ENCODE peak calls at places on chromosomes 1 and 21, in seven cellular contexts. One of them, this sample, is unnamed.
A peak's percentile ranks its signal among the peaks of the same experiment; 100 is the strongest.

GRCh38 chr21:44583800-44584147 is 3.4 kb upstream of the KRTAP10-5 start:
- DNase-seq in Peyer's patch: no peak
- DNase-seq in ovary: no peak
- DNase-seq in mesendoderm: no peak
- DNase-seq in CD8-positive, alpha-beta T cell: no peak
- DNase-seq in tibial artery: no peak
- DNase-seq in heart left ventricle: no peak
- DNase-seq in this sample: no peak

GRCh38 chr1:175188936-175189335 is 3.6 kb downstream of the KIAA0040 start:
- DNase-seq in ovary: no peak
- DNase-seq in CD8-positive, alpha-beta T cell: peak; percentile 60
- DNase-seq in heart left ventricle: peak; percentile 34
- DNase-seq in Peyer's patch: no peak
- DNase-seq in mesendoderm: no peak
- DNase-seq in tibial artery: no peak
- DNase-seq in this sample: no peak

GRCh38 chr1:197016751-197017150 is 39.4 kb downstream of the CFHR5 start:
- DNase-seq in ovary: no peak
- DNase-seq in mesendoderm: no peak
- DNase-seq in tibial artery: no peak
- DNase-seq in Peyer's patch: no peak
- DNase-seq in heart left ventricle: no peak
- DNase-seq in CD8-positive, alpha-beta T cell: no peak
- DNase-seq in this sample: no peak

GRCh38 chr1:10528066-10529014 is 53.6 kb downstream of the PEX14 start:
- DNase-seq in mesendoderm: peak; percentile 94
- DNase-seq in heart left ventricle: peak; percentile 52
- DNase-seq in CD8-positive, alpha-beta T cell: no peak
- DNase-seq in tibial artery: no peak
- DNase-seq in Peyer's patch: no peak
- DNase-seq in ovary: no peak
- DNase-seq in this sample: peak; percentile 90

GRCh38 chr1:63789856-63790605 is 16.2 kb downstream of the ROR1 start:
- DNase-seq in mesendoderm: peak; percentile 90
- DNase-seq in heart left ventricle: no peak
- DNase-seq in Peyer's patch: no peak
- DNase-seq in tibial artery: no peak
- DNase-seq in CD8-positive, alpha-beta T cell: no peak
- DNase-seq in ovary: no peak
- DNase-seq in this sample: no peak

GRCh38 chr1:224635356-224635755 is 19.2 kb downstream of the CNIH3 start:
- DNase-seq in tibial artery: no peak
- DNase-seq in Peyer's patch: no peak
- DNase-seq in heart left ventricle: no peak
- DNase-seq in CD8-positive, alpha-beta T cell: no peak
- DNase-seq in ovary: no peak
- DNase-seq in mesendoderm: no peak
- DNase-seq in this sample: no peak

GRCh38 chr1:24438423-24438901 is 22.9 kb downstream of the NIPAL3 start:
- DNase-seq in CD8-positive, alpha-beta T cell: no peak
- DNase-seq in tibial artery: no peak
- DNase-seq in heart left ventricle: peak; percentile 56
- DNase-seq in Peyer's patch: no peak
- DNase-seq in ovary: no peak
- DNase-seq in mesendoderm: peak; percentile 25
- DNase-seq in this sample: peak; percentile 77

GRCh38 chr1:165216254-165216653 is 140.3 kb downstream of the LMX1A start:
- DNase-seq in ovary: no peak
- DNase-seq in mesendoderm: peak; percentile 56
- DNase-seq in tibial artery: no peak
- DNase-seq in CD8-positive, alpha-beta T cell: no peak
- DNase-seq in heart left ventricle: no peak
- DNase-seq in Peyer's patch: no peak
- DNase-seq in this sample: no peak

GRCh38 chr1:109498161-109498801 is 4.4 kb downstream of the CYB561D1 start:
- DNase-seq in Peyer's patch: no peak
- DNase-seq in mesendoderm: peak; percentile 74
- DNase-seq in tibial artery: no peak
- DNase-seq in CD8-positive, alpha-beta T cell: peak; percentile 53
- DNase-seq in heart left ventricle: no peak
- DNase-seq in ovary: no peak
- DNase-seq in this sample: no peak

GRCh38 chr1:15328245-15328784 is 81.3 kb downstream of the FHAD1 start:
- DNase-seq in heart left ventricle: no peak
- DNase-seq in tibial artery: no peak
- DNase-seq in CD8-positive, alpha-beta T cell: no peak
- DNase-seq in Peyer's patch: peak; percentile 29
- DNase-seq in ovary: peak; percentile 66
- DNase-seq in mesendoderm: no peak
- DNase-seq in this sample: no peak

GRCh38 chr1:4700801-4701200 is 46.4 kb downstream of the AJAP1 start:
- DNase-seq in CD8-positive, alpha-beta T cell: no peak
- DNase-seq in ovary: no peak
- DNase-seq in mesendoderm: no peak
- DNase-seq in Peyer's patch: no peak
- DNase-seq in tibial artery: no peak
- DNase-seq in heart left ventricle: no peak
- DNase-seq in this sample: no peak

GRCh38 chr1:35500439-35500838 is 56.8 kb downstream of the KIAA0319L start:
- DNase-seq in heart left ventricle: no peak
- DNase-seq in Peyer's patch: no peak
- DNase-seq in CD8-positive, alpha-beta T cell: no peak
- DNase-seq in ovary: no peak
- DNase-seq in tibial artery: no peak
- DNase-seq in mesendoderm: no peak
- DNase-seq in this sample: no peak

DNA sequence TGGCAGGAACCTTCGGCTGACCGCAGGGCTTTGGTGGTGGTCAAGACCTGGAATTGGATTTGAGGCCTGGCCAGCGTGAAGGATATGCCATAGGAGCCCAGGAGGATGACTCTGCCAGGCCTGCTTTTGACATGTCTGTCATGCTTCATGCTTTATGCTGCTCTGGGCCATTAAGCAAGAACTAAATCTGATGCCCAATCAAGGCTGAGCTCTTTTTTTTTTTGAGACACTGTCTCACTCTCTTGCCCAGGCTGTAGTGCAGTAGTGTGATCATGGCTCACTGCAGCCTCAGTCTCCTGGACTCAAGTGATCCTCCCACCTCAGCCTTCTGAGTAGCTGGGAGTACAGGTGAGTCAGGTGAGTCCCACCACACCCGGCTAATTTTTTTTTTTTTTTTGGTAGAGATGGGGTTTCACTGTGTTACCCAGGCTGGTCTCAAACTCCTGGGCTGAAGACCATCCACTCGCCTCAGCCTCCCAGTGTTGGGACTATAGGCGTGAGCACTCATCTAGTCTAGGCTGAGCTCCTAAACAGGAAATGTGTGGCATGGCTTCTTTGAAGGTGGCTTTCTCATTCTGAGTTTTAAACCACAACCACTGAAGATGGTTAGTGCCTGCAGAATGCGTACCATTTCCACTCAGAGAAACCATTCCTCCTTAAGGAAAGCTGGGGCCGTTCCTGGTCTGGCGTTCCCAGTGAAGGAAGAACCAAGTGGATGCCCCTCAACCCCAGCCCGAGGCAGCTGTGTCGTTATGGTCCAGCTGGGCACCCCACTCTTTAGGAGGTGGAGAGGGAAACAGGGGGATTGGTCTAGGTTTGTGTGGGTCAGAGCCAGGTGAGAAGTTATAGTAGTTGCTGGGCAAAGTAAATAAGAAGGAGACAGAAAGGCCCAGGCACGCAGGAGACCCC is 34.2 kb upstream of the ATP5PO start:
- DNase-seq in tibial artery: no peak
- DNase-seq in CD8-positive, alpha-beta T cell: peak; percentile 59
- DNase-seq in ovary: no peak
- DNase-seq in heart left ventricle: no peak
- DNase-seq in mesendoderm: no peak
- DNase-seq in Peyer's patch: no peak
- DNase-seq in this sample: no peak
- H3K27ac ChIP-seq in tibial artery: peak overlapping the region; percentile 67
- H3K27ac ChIP-seq in CD8-positive, alpha-beta T cell: peak overlapping the region; percentile 94
- H3K27ac ChIP-seq in ovary: no peak overlapping the region
- H3K27ac ChIP-seq in heart left ventricle: no peak overlapping the region
- H3K27ac ChIP-seq in mesendoderm: no peak overlapping the region
- H3K27ac ChIP-seq in Peyer's patch: peak overlapping the region; percentile 87
- H3K27ac ChIP-seq in this sample: peak overlapping the region; percentile 89

DNA sequence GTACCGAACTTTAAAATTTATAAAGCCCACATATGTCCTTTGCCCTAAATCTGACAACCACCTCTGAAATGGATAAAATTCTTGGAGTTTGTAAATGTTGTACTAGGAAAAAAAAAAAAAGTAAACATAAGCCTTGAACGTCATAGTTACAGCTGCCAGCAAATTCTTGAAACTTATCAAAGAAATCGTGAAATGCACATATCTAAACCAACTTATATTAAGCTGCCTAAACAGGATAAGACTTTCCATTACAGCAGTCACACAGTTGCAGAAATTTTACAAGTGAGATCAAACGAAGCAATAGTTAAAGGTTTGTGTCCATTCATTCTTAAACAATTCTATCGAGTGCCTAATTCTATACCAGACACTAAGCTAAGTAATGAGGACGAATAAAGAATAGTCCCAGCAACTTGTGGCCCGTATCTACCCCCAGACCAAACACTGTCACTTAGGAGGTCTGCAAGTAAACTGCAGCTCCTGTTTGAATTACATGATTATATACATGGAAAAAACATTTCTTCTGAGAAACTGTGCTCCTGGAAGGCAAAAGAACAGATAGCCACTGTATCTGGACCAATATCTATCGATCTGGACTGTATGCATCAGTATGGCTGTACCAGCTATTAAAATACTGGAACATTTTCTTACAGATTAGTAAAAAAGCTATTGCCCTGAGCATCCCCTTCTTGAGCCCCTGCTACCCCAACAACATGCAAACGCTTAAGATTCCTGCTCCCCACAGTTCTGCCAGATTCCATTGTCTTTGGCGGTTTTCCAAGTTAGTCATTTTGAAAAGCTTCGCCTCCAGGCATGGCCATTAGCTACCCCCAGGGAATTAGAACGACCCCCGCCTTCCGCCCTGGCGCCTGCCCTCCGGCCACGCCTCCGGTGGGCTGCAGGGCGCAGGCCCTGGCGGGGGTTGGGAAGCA is 3.4 kb upstream of the SEC22B start:
- DNase-seq in heart left ventricle: peak; percentile 27
- DNase-seq in CD8-positive, alpha-beta T cell: no peak
- DNase-seq in tibial artery: no peak
- DNase-seq in ovary: peak; percentile 30
- DNase-seq in Peyer's patch: peak; percentile 37
- DNase-seq in mesendoderm: peak; percentile 69
- DNase-seq in this sample: peak; percentile 62
- H3K4me3 ChIP-seq in heart left ventricle: peak overlapping the region; percentile 43
- H3K4me3 ChIP-seq in CD8-positive, alpha-beta T cell: no peak overlapping the region
- H3K4me3 ChIP-seq in tibial artery: peak overlapping the region; percentile 51
- H3K4me3 ChIP-seq in ovary: peak overlapping the region; percentile 21
- H3K4me3 ChIP-seq in Peyer's patch: peak overlapping the region; percentile 30
- H3K4me3 ChIP-seq in mesendoderm: no peak overlapping the region
- H3K4me3 ChIP-seq in this sample: peak overlapping the region; percentile 32

DNA sequence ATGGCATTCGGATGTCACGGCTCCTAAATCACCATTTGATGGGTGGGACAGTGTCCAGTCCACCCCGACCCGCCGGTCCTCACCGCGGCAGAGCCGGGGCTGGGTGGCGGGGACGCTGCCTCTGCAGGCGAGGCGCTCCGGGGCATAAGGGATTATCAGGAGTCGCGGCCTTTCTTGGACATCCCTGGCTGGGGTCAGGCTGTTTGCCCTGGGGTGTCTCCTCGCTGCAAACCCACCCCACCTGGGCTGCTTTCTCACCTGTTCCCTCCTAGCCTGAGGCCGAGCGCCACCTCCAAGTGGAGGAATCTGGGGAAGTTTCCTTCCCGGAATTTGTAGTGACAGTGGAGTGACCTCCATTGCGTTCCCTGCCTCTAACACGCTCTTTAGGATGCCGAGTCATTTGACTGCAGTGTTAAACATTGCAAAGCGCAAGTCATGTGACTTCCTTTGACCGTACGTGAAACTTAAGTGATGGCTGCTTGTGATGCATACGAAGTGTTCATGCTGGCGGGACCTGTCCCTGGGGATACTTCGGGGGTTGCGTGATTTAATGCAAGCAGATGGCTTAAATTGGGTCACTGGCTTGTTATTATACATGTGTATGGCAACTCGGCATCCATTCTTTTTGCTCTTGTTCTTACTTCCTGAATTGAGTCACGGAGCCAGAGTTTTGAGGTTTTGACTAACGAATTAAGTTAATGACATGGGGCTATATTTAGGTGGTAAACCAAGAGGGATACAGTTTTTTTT is 535 bp downstream of the LGALS8 start:
- DNase-seq in ovary: no peak
- DNase-seq in CD8-positive, alpha-beta T cell: peak; percentile 65
- DNase-seq in mesendoderm: peak; percentile 82
- DNase-seq in Peyer's patch: no peak
- DNase-seq in tibial artery: no peak
- DNase-seq in heart left ventricle: peak; percentile 28
- DNase-seq in this sample: peak; percentile 65
- H3K27me3 ChIP-seq in ovary: no peaks in the 10 kb centered on the region
- H3K27me3 ChIP-seq in CD8-positive, alpha-beta T cell: no peaks in the 10 kb centered on the region
- H3K27me3 ChIP-seq in mesendoderm: no peaks in the 10 kb centered on the region
- H3K27me3 ChIP-seq in Peyer's patch: no peaks in the 10 kb centered on the region
- H3K27me3 ChIP-seq in tibial artery: no peaks in the 10 kb centered on the region
- H3K27me3 ChIP-seq in heart left ventricle: no peaks in the 10 kb centered on the region
- H3K27me3 ChIP-seq in this sample: no peaks in the 10 kb centered on the region

GRCh38 chr1:178411756-178412399 is 84.9 kb downstream of the CLEC20A start:
- DNase-seq in heart left ventricle: no peak
- DNase-seq in CD8-positive, alpha-beta T cell: no peak
- DNase-seq in tibial artery: no peak
- DNase-seq in Peyer's patch: no peak
- DNase-seq in ovary: no peak
- DNase-seq in mesendoderm: no peak
- DNase-seq in this sample: no peak
- H3K27ac ChIP-seq in heart left ventricle: no peak overlapping the region
- H3K27ac ChIP-seq in CD8-positive, alpha-beta T cell: no peak overlapping the region
- H3K27ac ChIP-seq in tibial artery: no peak overlapping the region
- H3K27ac ChIP-seq in Peyer's patch: no peak overlapping the region
- H3K27ac ChIP-seq in ovary: no peak overlapping the region
- H3K27ac ChIP-seq in mesendoderm: no peak overlapping the region
- H3K27ac ChIP-seq in this sample: no peak overlapping the region

DNA sequence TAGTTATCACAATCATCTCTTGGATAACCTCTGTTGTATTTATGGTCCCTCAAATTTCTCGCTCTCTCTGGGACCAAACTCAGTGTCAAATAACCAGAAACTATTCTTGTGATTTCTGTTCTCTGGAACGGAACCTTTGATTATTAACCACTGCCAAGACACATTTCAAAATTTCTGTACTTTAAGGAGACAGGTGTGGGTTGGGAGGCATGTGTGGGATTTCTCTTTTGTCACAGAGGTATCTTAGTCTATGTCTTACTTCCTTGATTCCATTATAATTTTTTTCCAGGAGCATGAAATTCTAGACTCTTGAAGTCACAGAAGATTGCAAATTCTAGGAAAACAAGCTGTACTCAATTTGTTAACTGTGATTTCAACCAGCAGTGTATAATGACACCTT is 919.0 kb upstream of the B3GALT2 start:
- DNase-seq in tibial artery: no peak
- DNase-seq in CD8-positive, alpha-beta T cell: no peak
- DNase-seq in Peyer's patch: no peak
- DNase-seq in ovary: no peak
- DNase-seq in mesendoderm: no peak
- DNase-seq in heart left ventricle: no peak
- DNase-seq in this sample: no peak
- H3K4me3 ChIP-seq in tibial artery: no peak overlapping the region
- H3K4me3 ChIP-seq in CD8-positive, alpha-beta T cell: no peak overlapping the region
- H3K4me3 ChIP-seq in Peyer's patch: no peak overlapping the region
- H3K4me3 ChIP-seq in ovary: no peak overlapping the region
- H3K4me3 ChIP-seq in mesendoderm: no peak overlapping the region
- H3K4me3 ChIP-seq in heart left ventricle: no peak overlapping the region
- H3K4me3 ChIP-seq in this sample: no peak overlapping the region

GRCh38 chr1:6448749-6449631 is 17.0 kb downstream of the TNFRSF25 start:
- DNase-seq in mesendoderm: peak; percentile 73
- DNase-seq in CD8-positive, alpha-beta T cell: peak; percentile 27
- DNase-seq in ovary: no peak
- DNase-seq in heart left ventricle: no peak
- DNase-seq in Peyer's patch: peak; percentile 73
- DNase-seq in tibial artery: no peak
- DNase-seq in this sample: no peak
- H3K27me3 ChIP-seq in mesendoderm: no peaks in the 10 kb centered on the region
- H3K27me3 ChIP-seq in CD8-positive, alpha-beta T cell: peaks cover 22% of the 10 kb centered on the region
- H3K27me3 ChIP-seq in ovary: no peaks in the 10 kb centered on the region
- H3K27me3 ChIP-seq in heart left ventricle: peaks cover 71% of the 10 kb centered on the region
- H3K27me3 ChIP-seq in Peyer's patch: no peaks in the 10 kb centered on the region
- H3K27me3 ChIP-seq in tibial artery: peaks cover 84% of the 10 kb centered on the region
- H3K27me3 ChIP-seq in this sample: peaks cover 35% of the 10 kb centered on the region

This sample was measured in sigmoid colon.